ENCODE peak calls at places on chromosomes 13 and 19, in ten cellular contexts. One of them, this sample, is unnamed.

GRCh38 chr13:99908129-99908805 is 63.3 kb downstream of the ZIC5 start:
- DNase-seq in immature natural killer cell: no peak
- DNase-seq in adipocyte: peak
- DNase-seq in type B pancreatic cell: no peak
- DNase-seq in right lobe of liver: peak
- DNase-seq in NCI-H2107: no peak
- DNase-seq in ACHN: no peak
- DNase-seq in H54: no peak
- DNase-seq in A549: no peak
- DNase-seq in anterior cingulate cortex: no peak
- DNase-seq in this sample: peak

GRCh38 chr19:1107655-1108261 is 4.0 kb downstream of the GPX4 start:
- DNase-seq in immature natural killer cell: no peak
- DNase-seq in adipocyte: peak
- DNase-seq in type B pancreatic cell: no peak
- DNase-seq in right lobe of liver: no peak
- DNase-seq in NCI-H2107: no peak
- DNase-seq in ACHN: no peak
- DNase-seq in H54: no peak
- DNase-seq in A549: no peak
- DNase-seq in anterior cingulate cortex: no peak
- DNase-seq in this sample: no peak

GRCh38 chr19:47353307-47353712 is 4.2 kb downstream of the DHX34 start:
- DNase-seq in immature natural killer cell: no peak
- DNase-seq in adipocyte: no peak
- DNase-seq in type B pancreatic cell: no peak
- DNase-seq in right lobe of liver: peak
- DNase-seq in NCI-H2107: no peak
- DNase-seq in ACHN: no peak
- DNase-seq in H54: no peak
- DNase-seq in A549: no peak
- DNase-seq in anterior cingulate cortex: no peak
- DNase-seq in this sample: peak

GRCh38 chr13:26476111-26476743 is 81.3 kb upstream of the WASF3 start:
- DNase-seq in immature natural killer cell: peak
- DNase-seq in adipocyte: peak
- DNase-seq in type B pancreatic cell: no peak
- DNase-seq in right lobe of liver: peak
- DNase-seq in NCI-H2107: no peak
- DNase-seq in ACHN: no peak
- DNase-seq in H54: no peak
- DNase-seq in A549: no peak
- DNase-seq in anterior cingulate cortex: no peak
- DNase-seq in this sample: no peak

GRCh38 chr13:29454931-29455481 is 140.5 kb downstream of the SLC7A1 start:
- DNase-seq in immature natural killer cell: no peak
- DNase-seq in adipocyte: peak
- DNase-seq in type B pancreatic cell: no peak
- DNase-seq in right lobe of liver: no peak
- DNase-seq in NCI-H2107: no peak
- DNase-seq in ACHN: no peak
- DNase-seq in H54: no peak
- DNase-seq in A549: peak
- DNase-seq in anterior cingulate cortex: no peak
- DNase-seq in this sample: no peak

GRCh38 chr19:4870025-4870700 is 2.7 kb upstream of the PLIN3 start:
- DNase-seq in immature natural killer cell: no peak
- DNase-seq in adipocyte: peak
- DNase-seq in type B pancreatic cell: no peak
- DNase-seq in right lobe of liver: peak
- DNase-seq in NCI-H2107: no peak
- DNase-seq in ACHN: peak
- DNase-seq in H54: peak
- DNase-seq in A549: peak
- DNase-seq in anterior cingulate cortex: no peak
- DNase-seq in this sample: peak

GRCh38 chr19:46390866-46391265 is 22.5 kb downstream of the CCDC8 start:
- DNase-seq in immature natural killer cell: no peak
- DNase-seq in adipocyte: no peak
- DNase-seq in type B pancreatic cell: no peak
- DNase-seq in right lobe of liver: peak
- DNase-seq in NCI-H2107: no peak
- DNase-seq in ACHN: no peak
- DNase-seq in H54: no peak
- DNase-seq in A549: no peak
- DNase-seq in anterior cingulate cortex: no peak
- DNase-seq in this sample: no peak

GRCh38 chr19:17737690-17738153 is 13.6 kb upstream of the FCHO1 start:
- DNase-seq in immature natural killer cell: no peak
- DNase-seq in adipocyte: no peak
- DNase-seq in type B pancreatic cell: no peak
- DNase-seq in right lobe of liver: no peak
- DNase-seq in NCI-H2107: no peak
- DNase-seq in ACHN: no peak
- DNase-seq in H54: no peak
- DNase-seq in A549: no peak
- DNase-seq in anterior cingulate cortex: no peak
- DNase-seq in this sample: no peak

GRCh38 chr19:19443902-19444693 is 38.6 kb downstream of the GATAD2A start:
- DNase-seq in immature natural killer cell: no peak
- DNase-seq in adipocyte: no peak
- DNase-seq in type B pancreatic cell: no peak
- DNase-seq in right lobe of liver: no peak
- DNase-seq in NCI-H2107: no peak
- DNase-seq in ACHN: no peak
- DNase-seq in H54: no peak
- DNase-seq in A549: no peak
- DNase-seq in anterior cingulate cortex: no peak
- DNase-seq in this sample: no peak

GRCh38 chr19:16325161-16325527 is 518 bp downstream of the KLF2 start:
- DNase-seq in immature natural killer cell: no peak
- DNase-seq in adipocyte: peak
- DNase-seq in type B pancreatic cell: no peak
- DNase-seq in right lobe of liver: peak
- DNase-seq in NCI-H2107: no peak
- DNase-seq in ACHN: no peak
- DNase-seq in H54: peak
- DNase-seq in A549: no peak
- DNase-seq in anterior cingulate cortex: no peak
- DNase-seq in this sample: peak

GRCh38 chr19:35135389-35135909 is 590 bp upstream of the LGI4 start:
- DNase-seq in immature natural killer cell: peak
- DNase-seq in adipocyte: peak
- DNase-seq in type B pancreatic cell: peak
- DNase-seq in right lobe of liver: peak
- DNase-seq in NCI-H2107: no peak
- DNase-seq in ACHN: peak
- DNase-seq in H54: peak
- DNase-seq in A549: peak
- DNase-seq in anterior cingulate cortex: peak
- DNase-seq in this sample: peak

GRCh38 chr13:78589206-78589605 is 14.1 kb downstream of the POU4F1 start:
- DNase-seq in immature natural killer cell: no peak
- DNase-seq in adipocyte: no peak
- DNase-seq in type B pancreatic cell: no peak
- DNase-seq in right lobe of liver: peak
- DNase-seq in NCI-H2107: no peak
- DNase-seq in ACHN: peak
- DNase-seq in H54: no peak
- DNase-seq in A549: no peak
- DNase-seq in anterior cingulate cortex: no peak
- DNase-seq in this sample: no peak

GRCh38 chr13:114043421-114044053 is 69.7 kb upstream of the C13orf46 start:
- DNase-seq in immature natural killer cell: no peak
- DNase-seq in adipocyte: no peak
- DNase-seq in type B pancreatic cell: no peak
- DNase-seq in right lobe of liver: no peak
- DNase-seq in NCI-H2107: no peak
- DNase-seq in ACHN: no peak
- DNase-seq in H54: peak
- DNase-seq in A549: peak
- DNase-seq in anterior cingulate cortex: no peak
- DNase-seq in this sample: no peak

GRCh38 chr19:29266001-29266400 is 53.0 kb upstream of the UQCRFS1 start:
- DNase-seq in immature natural killer cell: no peak
- DNase-seq in adipocyte: no peak
- DNase-seq in type B pancreatic cell: peak
- DNase-seq in right lobe of liver: no peak
- DNase-seq in NCI-H2107: no peak
- DNase-seq in ACHN: no peak
- DNase-seq in H54: no peak
- DNase-seq in A549: no peak
- DNase-seq in anterior cingulate cortex: no peak
- DNase-seq in this sample: peak

GRCh38 chr13:97460004-97460756 is 26.2 kb downstream of the RAP2A start:
- DNase-seq in immature natural killer cell: no peak
- DNase-seq in adipocyte: no peak
- DNase-seq in type B pancreatic cell: no peak
- DNase-seq in right lobe of liver: no peak
- DNase-seq in NCI-H2107: no peak
- DNase-seq in ACHN: no peak
- DNase-seq in H54: no peak
- DNase-seq in A549: no peak
- DNase-seq in anterior cingulate cortex: no peak
- DNase-seq in this sample: no peak

GRCh38 chr13:106349080-106349841 is 186.2 kb downstream of the EFNB2 start:
- DNase-seq in immature natural killer cell: no peak
- DNase-seq in adipocyte: peak
- DNase-seq in type B pancreatic cell: no peak
- DNase-seq in right lobe of liver: no peak
- DNase-seq in NCI-H2107: no peak
- DNase-seq in ACHN: peak
- DNase-seq in H54: peak
- DNase-seq in A549: no peak
- DNase-seq in anterior cingulate cortex: no peak
- DNase-seq in this sample: no peak

GRCh38 chr19:6071103-6071485 is 39.2 kb downstream of the RFX2 start:
- DNase-seq in immature natural killer cell: no peak
- DNase-seq in adipocyte: peak
- DNase-seq in type B pancreatic cell: peak
- DNase-seq in right lobe of liver: no peak
- DNase-seq in NCI-H2107: no peak
- DNase-seq in ACHN: no peak
- DNase-seq in H54: no peak
- DNase-seq in A549: no peak
- DNase-seq in anterior cingulate cortex: no peak
- DNase-seq in this sample: peak

GRCh38 chr13:89862691-89863036 is 1484.8 kb upstream of the MIR17HG start:
- DNase-seq in immature natural killer cell: no peak
- DNase-seq in adipocyte: no peak
- DNase-seq in type B pancreatic cell: no peak
- DNase-seq in right lobe of liver: no peak
- DNase-seq in NCI-H2107: no peak
- DNase-seq in ACHN: no peak
- DNase-seq in H54: no peak
- DNase-seq in A549: no peak
- DNase-seq in anterior cingulate cortex: no peak
- DNase-seq in this sample: no peak

GRCh38 chr13:45055198-45055901 is 65.0 kb upstream of the GTF2F2 start:
- DNase-seq in immature natural killer cell: no peak
- DNase-seq in adipocyte: peak
- DNase-seq in type B pancreatic cell: no peak
- DNase-seq in right lobe of liver: no peak
- DNase-seq in NCI-H2107: no peak
- DNase-seq in ACHN: peak
- DNase-seq in H54: peak
- DNase-seq in A549: peak
- DNase-seq in anterior cingulate cortex: no peak
- DNase-seq in this sample: no peak

GRCh38 chr13:40653558-40654318 is 12.7 kb downstream of the FOXO1 start:
- DNase-seq in immature natural killer cell: peak
- DNase-seq in adipocyte: no peak
- DNase-seq in type B pancreatic cell: no peak
- DNase-seq in right lobe of liver: no peak
- DNase-seq in NCI-H2107: no peak
- DNase-seq in ACHN: no peak
- DNase-seq in H54: no peak
- DNase-seq in A549: no peak
- DNase-seq in anterior cingulate cortex: no peak
- DNase-seq in this sample: no peak

GRCh38 chr19:28026636-28027035 is 1186.3 kb downstream of the UQCRFS1 start:
- DNase-seq in immature natural killer cell: no peak
- DNase-seq in adipocyte: no peak
- DNase-seq in type B pancreatic cell: no peak
- DNase-seq in right lobe of liver: no peak
- DNase-seq in NCI-H2107: no peak
- DNase-seq in ACHN: peak
- DNase-seq in H54: no peak
- DNase-seq in A549: no peak
- DNase-seq in anterior cingulate cortex: no peak
- DNase-seq in this sample: no peak

GRCh38 chr19:13764821-13765394 is 586 bp downstream of the MRI1 start:
- DNase-seq in immature natural killer cell: peak
- DNase-seq in adipocyte: peak
- DNase-seq in type B pancreatic cell: no peak
- DNase-seq in right lobe of liver: peak
- DNase-seq in NCI-H2107: no peak
- DNase-seq in ACHN: no peak
- DNase-seq in H54: no peak
- DNase-seq in A549: no peak
- DNase-seq in anterior cingulate cortex: no peak
- DNase-seq in this sample: no peak

GRCh38 chr19:13118424-13119193 is 545 bp downstream of the NACC1 start:
- DNase-seq in immature natural killer cell: no peak
- DNase-seq in adipocyte: peak
- DNase-seq in type B pancreatic cell: no peak
- DNase-seq in right lobe of liver: peak
- DNase-seq in NCI-H2107: no peak
- DNase-seq in ACHN: peak
- DNase-seq in H54: no peak
- DNase-seq in A549: peak
- DNase-seq in anterior cingulate cortex: no peak
- DNase-seq in this sample: peak

GRCh38 chr19:46386996-46387712 is 26.2 kb downstream of the CCDC8 start:
- DNase-seq in immature natural killer cell: no peak
- DNase-seq in adipocyte: no peak
- DNase-seq in type B pancreatic cell: no peak
- DNase-seq in right lobe of liver: peak
- DNase-seq in NCI-H2107: no peak
- DNase-seq in ACHN: no peak
- DNase-seq in H54: no peak
- DNase-seq in A549: no peak
- DNase-seq in anterior cingulate cortex: no peak
- DNase-seq in this sample: peak

GRCh38 chr13:75469087-75469486 is 12.9 kb downstream of the TBC1D4 start:
- DNase-seq in immature natural killer cell: no peak
- DNase-seq in adipocyte: no peak
- DNase-seq in type B pancreatic cell: no peak
- DNase-seq in right lobe of liver: no peak
- DNase-seq in NCI-H2107: no peak
- DNase-seq in ACHN: no peak
- DNase-seq in H54: no peak
- DNase-seq in A549: no peak
- DNase-seq in anterior cingulate cortex: no peak
- DNase-seq in this sample: no peak

GRCh38 chr19:39363909-39364457 is 21.8 kb downstream of the SAMD4B start:
- DNase-seq in immature natural killer cell: no peak
- DNase-seq in adipocyte: peak
- DNase-seq in type B pancreatic cell: no peak
- DNase-seq in right lobe of liver: no peak
- DNase-seq in NCI-H2107: no peak
- DNase-seq in ACHN: peak
- DNase-seq in H54: no peak
- DNase-seq in A549: no peak
- DNase-seq in anterior cingulate cortex: peak
- DNase-seq in this sample: no peak

GRCh38 chr13:24500977-24501376 is 11.6 kb downstream of the PARP4 start:
- DNase-seq in immature natural killer cell: no peak
- DNase-seq in adipocyte: peak
- DNase-seq in type B pancreatic cell: no peak
- DNase-seq in right lobe of liver: no peak
- DNase-seq in NCI-H2107: no peak
- DNase-seq in ACHN: no peak
- DNase-seq in H54: no peak
- DNase-seq in A549: no peak
- DNase-seq in anterior cingulate cortex: no peak
- DNase-seq in this sample: no peak

GRCh38 chr13:29434217-29434940 is 161.1 kb downstream of the SLC7A1 start:
- DNase-seq in immature natural killer cell: no peak
- DNase-seq in adipocyte: no peak
- DNase-seq in type B pancreatic cell: no peak
- DNase-seq in right lobe of liver: no peak
- DNase-seq in NCI-H2107: no peak
- DNase-seq in ACHN: no peak
- DNase-seq in H54: no peak
- DNase-seq in A549: no peak
- DNase-seq in anterior cingulate cortex: no peak
- DNase-seq in this sample: no peak

This sample was measured in left lobe of liver.